ENCODE peak calls at places on chromosomes 5 and 9, in seven cellular contexts. N is neuronal stem cell, X is GM23248, T is neural progenitor cell, F is adrenal gland, J is Panc1, Y is lower lobe of right lung. Z is an unnamed sample. For H3K4me1, the result is how much of the 10 kb centered on the place peaks cover.

GRCh38 chr5:134079748-134080581 is 34.5 kb upstream of the TCF7 start:
- DNase-seq in N (no peak), X (no peak), T (no peak), F (no peak), J (no peak), Y (no peak), Z (no peak)

GRCh38 chr5:123700624-123701023 is 188.6 kb downstream of the CSNK1G3 start:
- DNase-seq in N (no peak), X (peak), T (no peak), F (no peak), J (peak), Y (no peak), Z (no peak)

GRCh38 chr9:121604242-121604641 is 47.2 kb upstream of the DAB2IP start:
- DNase-seq in N (no peak), X (no peak), T (no peak), F (peak), J (no peak), Y (peak), Z (no peak)

GRCh38 chr5:176938472-176938871 is 39.3 kb upstream of the HK3 start:
- DNase-seq in N (no peak), X (no peak), T (no peak), F (no peak), J (no peak), Y (no peak), Z (no peak)

GRCh38 chr9:35708146-35708545 is 18.4 kb upstream of the TPM2 start:
- DNase-seq in N (no peak), X (no peak), T (no peak), F (no peak), J (no peak), Y (no peak), Z (no peak)

GRCh38 chr9:4489919-4490704 is at the start of gene SLC1A1:
- DNase-seq in N (peak), X (peak), T (peak), F (peak), J (no peak), Y (peak), Z (peak)

GRCh38 chr9:4983541-4984165 is 1.4 kb upstream of the JAK2 start:
- DNase-seq in N (no peak), X (no peak), T (no peak), F (peak), J (no peak), Y (no peak), Z (no peak)

GRCh38 chr9:132864691-132865090 is 13.4 kb downstream of the AK8 start:
- DNase-seq in N (no peak), X (no peak), T (no peak), F (no peak), J (no peak), Y (no peak), Z (no peak)

GRCh38 chr9:77569335-77569734 is 78.8 kb downstream of the GNA14 start:
- DNase-seq in N (no peak), X (no peak), T (no peak), F (no peak), J (no peak), Y (no peak), Z (no peak)

GRCh38 chr5:72955143-72955767 is 586 bp upstream of the FCHO2 start:
- DNase-seq in N (no peak), X (no peak), T (peak), F (peak), J (no peak), Y (peak), Z (peak)

GRCh38 chr9:136387217-136387616 is 12.8 kb downstream of the SNAPC4 start:
- DNase-seq in N (no peak), X (no peak), T (no peak), F (no peak), J (no peak), Y (no peak), Z (no peak)

GRCh38 chr5:150142800-150143724 is 12.6 kb downstream of the PDGFRB start:
- DNase-seq in N (no peak), X (peak), T (no peak), F (peak), J (peak), Y (no peak), Z (no peak)

GRCh38 chr9:123669355-123669754 is 260.6 kb downstream of the DENND1A start:
- DNase-seq in N (peak), X (no peak), T (peak), F (no peak), J (no peak), Y (no peak), Z (no peak)

GRCh38 chr5:89324990-89325389 is 442.0 kb upstream of the MEF2C start:
- DNase-seq in N (no peak), X (no peak), T (no peak), F (no peak), J (no peak), Y (no peak), Z (no peak)

GRCh38 chr5:86968311-86968753 is 299.4 kb upstream of the RASA1 start:
- DNase-seq in N (peak), X (peak), T (peak), F (peak), J (peak), Y (no peak), Z (no peak)

GRCh38 chr9:36450110-36450732 is 50.2 kb upstream of the RNF38 start:
- DNase-seq in N (peak), X (peak), T (peak), F (peak), J (peak), Y (no peak), Z (no peak)

GRCh38 chr5:111254613-111255012 is 30.4 kb downstream of the CAMK4 start:
- DNase-seq in N (no peak), X (peak), T (no peak), F (no peak), J (no peak), Y (no peak), Z (no peak)

GRCh38 chr5:178293400-178293799 is 60.8 kb upstream of the PHYKPL start:
- DNase-seq in N (no peak), X (no peak), T (no peak), F (no peak), J (no peak), Y (peak), Z (peak)

GRCh38 chr5:40630166-40630565 is 49.5 kb upstream of the PTGER4 start:
- DNase-seq in N (no peak), X (no peak), T (no peak), F (no peak), J (no peak), Y (no peak), Z (no peak)

GRCh38 chr5:84091400-84091799 is 293.3 kb downstream of the EDIL3 start:
- DNase-seq in N (peak), X (no peak), T (peak), F (no peak), J (no peak), Y (no peak), Z (no peak)

GRCh38 chr5:96335873-96336272 is 97.2 kb downstream of the PCSK1 start:
- DNase-seq in N (no peak), X (peak), T (no peak), F (no peak), J (no peak), Y (no peak), Z (no peak)

GRCh38 chr9:37406603-37407401 is 15.7 kb upstream of the GRHPR start:
- DNase-seq in N (no peak), X (no peak), T (no peak), F (no peak), J (no peak), Y (no peak), Z (no peak)

GRCh38 chr5:11525020-11525419 is 379.2 kb downstream of the CTNND2 start:
- DNase-seq in N (no peak), X (no peak), T (peak), F (no peak), J (no peak), Y (no peak), Z (no peak)

GRCh38 chr9:78144663-78145377 is 91.1 kb upstream of the CEP78 start:
- DNase-seq in N (no peak), X (no peak), T (no peak), F (peak), J (no peak), Y (no peak), Z (no peak)

GRCh38 chr9:72983056-72983455 is 30.2 kb upstream of the ALDH1A1 start:
- DNase-seq in N (no peak), X (no peak), T (no peak), F (no peak), J (no peak), Y (no peak), Z (no peak)

GRCh38 chr9:75909776-75910175 is 19.3 kb downstream of the PCSK5 start:
- DNase-seq in N (no peak), X (no peak), T (no peak), F (peak), J (no peak), Y (no peak), Z (no peak)

GRCh38 chr9:93648836-93649235 is 72.5 kb downstream of the PHF2 start:
- DNase-seq in N (no peak), X (no peak), T (no peak), F (no peak), J (no peak), Y (no peak), Z (peak)

GRCh38 chr5:102711525-102712240 is 43.4 kb upstream of the PAM start:
- DNase-seq in N (no peak), X (peak), T (no peak), F (no peak), J (no peak), Y (no peak), Z (no peak)

GRCh38 chr5:20359377-20359776 is 371.4 kb upstream of the CDH18 start:
- DNase-seq in N (no peak), X (no peak), T (no peak), F (no peak), J (no peak), Y (no peak), Z (no peak)

GRCh38 chr5:1110260-1110929 is 1.5 kb downstream of the SLC12A7 start:
- DNase-seq in N (no peak), X (no peak), T (no peak), F (peak), J (no peak), Y (no peak), Z (no peak)

GRCh38 chr5:132022737-132023136 is 11.3 kb upstream of the ACSL6 start:
- DNase-seq in N (no peak), X (peak), T (no peak), F (no peak), J (no peak), Y (no peak), Z (no peak)

GRCh38 chr5:33300209-33300742 is 140.5 kb upstream of the TARS1 start:
- DNase-seq in N (no peak), X (peak), T (no peak), F (no peak), J (no peak), Y (no peak), Z (no peak)

DNA sequence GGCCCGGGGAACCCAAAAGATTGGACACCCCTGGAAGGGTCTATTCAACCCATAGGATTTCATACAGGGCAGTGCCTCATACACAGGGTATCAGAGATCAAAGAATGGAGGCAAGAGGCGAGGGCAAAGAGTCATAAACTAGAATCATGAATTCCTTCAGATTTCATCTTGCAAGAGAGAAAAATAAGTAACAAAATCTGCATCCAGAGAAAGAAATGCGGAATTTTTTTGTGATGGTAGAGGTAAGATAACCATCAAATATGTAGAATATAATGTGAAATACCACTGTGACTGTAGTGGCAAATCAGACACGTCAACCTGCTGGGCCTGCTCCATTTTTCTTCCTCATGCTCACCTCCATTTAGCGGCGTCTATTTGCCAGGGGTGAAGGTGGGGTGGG is 143.6 kb downstream of the SNX18 start:
- DNase-seq in N (no peak), X (no peak), T (no peak), F (no peak), J (no peak), Y (no peak), Z (no peak)
- H3K4me3 ChIP-seq in N (no peak), X (no peak), T (no peak), F (no peak), J (no peak), Y (no peak), Z (no peak)

DNA sequence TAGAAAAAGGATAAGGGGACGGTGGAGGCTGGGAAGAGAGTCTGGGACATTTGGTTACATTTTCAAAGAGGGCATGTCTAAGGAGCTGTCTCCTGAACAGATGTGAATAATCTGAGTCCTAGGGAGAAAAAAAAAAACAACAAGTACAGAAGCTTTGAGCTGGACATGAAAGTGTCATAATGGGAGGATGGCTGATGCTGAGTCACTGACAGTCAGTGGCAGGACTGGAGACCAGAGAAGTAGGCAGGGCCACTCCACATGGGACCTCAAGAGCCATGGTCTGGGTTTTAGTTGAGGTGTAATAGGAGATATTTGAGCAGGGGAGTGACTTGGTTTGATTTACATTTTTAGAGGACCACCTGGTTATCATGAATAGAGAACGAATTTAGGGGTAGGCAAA is 70.6 kb downstream of the DPYSL3 start:
- DNase-seq in N (no peak), X (peak), T (no peak), F (no peak), J (no peak), Y (no peak), Z (no peak)
- H3K4me1 ChIP-seq in N (under half), X (under half), T (half or more), F (under half), J (under half), Y (under half), Z (under half)

DNA sequence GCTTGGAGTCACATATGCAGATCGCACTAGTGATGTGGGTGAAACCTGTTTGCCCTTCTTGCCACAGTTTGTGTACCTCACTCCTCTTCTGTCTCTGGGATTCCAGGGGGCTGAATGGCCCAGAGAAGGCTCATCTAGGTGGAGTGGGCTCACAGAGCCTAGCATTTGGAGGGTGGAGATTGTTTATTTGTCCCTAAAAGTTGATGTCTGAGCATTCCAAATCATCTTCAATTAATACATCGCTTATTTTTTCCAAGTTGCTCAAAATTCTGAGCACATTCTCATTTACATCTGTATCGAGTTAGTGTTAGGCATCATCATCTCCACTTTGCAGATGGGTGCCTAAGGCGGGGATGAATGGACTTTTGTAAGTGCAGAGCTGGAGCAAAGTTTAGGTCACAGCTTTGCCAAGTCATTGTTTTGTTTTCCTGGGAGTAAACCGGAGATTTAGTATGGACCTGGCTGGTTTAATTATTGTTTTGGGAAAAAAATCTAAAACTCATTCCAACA is 2.0 kb downstream of the ABL1 start:
- DNase-seq in N (no peak), X (peak), T (no peak), F (no peak), J (no peak), Y (no peak), Z (no peak)
- H3K4me3 ChIP-seq in N (peak), X (peak), T (peak), F (peak), J (peak), Y (peak), Z (peak)

GRCh38 chr9:129142115-129142514 is 30.9 kb downstream of the PTPA start:
- DNase-seq in N (no peak), X (no peak), T (no peak), F (no peak), J (no peak), Y (no peak), Z (no peak)
- H3K4me1 ChIP-seq in N (half or more), X (half or more), T (half or more), F (half or more), J (under half), Y (half or more), Z (half or more)

DNA sequence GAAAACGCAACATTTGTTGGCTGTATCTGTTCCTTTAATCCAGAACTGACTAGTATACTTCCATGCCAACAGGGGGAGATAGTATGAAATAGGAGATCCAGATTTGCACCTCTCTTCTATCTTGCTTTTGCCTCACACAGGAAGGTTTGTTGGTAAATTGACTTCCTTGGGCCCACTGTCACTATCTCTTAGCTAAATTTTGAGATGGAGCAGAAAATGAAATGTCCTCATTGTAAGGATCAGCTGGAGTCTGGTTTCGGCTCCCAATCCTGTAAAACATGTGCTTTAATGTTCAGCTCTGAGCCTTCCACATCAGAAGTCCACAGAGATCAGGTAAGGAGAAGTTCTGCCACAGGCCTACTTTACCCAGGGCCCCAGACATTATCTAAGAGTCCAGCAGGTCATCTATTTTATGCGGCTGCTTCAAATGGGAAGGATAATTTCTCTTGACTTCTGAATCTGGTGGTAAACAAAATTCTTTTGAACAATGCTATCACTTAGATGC is 176.8 kb downstream of the FER start:
- DNase-seq in N (no peak), X (no peak), T (peak), F (no peak), J (no peak), Y (no peak), Z (no peak)
- H3K4me3 ChIP-seq in N (peak), X (no peak), T (no peak), F (no peak), J (no peak), Y (no peak), Z (no peak)

DNA sequence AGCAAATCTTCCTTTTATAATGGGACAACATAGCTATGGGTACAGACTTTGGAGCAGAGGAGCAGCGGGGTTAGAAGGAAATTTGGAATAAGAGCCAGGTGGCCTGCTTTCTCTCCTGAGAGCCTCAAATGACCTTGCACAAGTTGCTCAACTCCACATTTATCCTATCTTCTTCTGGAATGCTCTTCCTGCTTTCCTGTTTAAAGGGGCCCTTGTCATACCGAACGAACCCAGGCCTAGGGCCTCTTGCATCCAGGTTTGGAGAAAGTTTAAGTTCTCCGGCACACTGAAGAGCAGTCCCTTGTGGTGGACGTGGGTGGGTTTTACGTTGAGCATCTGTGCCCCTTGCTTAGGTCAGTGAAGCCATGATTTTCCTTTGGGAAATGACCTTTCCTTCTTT is 197.9 kb upstream of the NR3C1 start:
- DNase-seq in N (no peak), X (no peak), T (no peak), F (no peak), J (no peak), Y (no peak), Z (no peak)
- H3K4me1 ChIP-seq in N (under half), X (under half), T (under half), F (under half), J (under half), Y (under half), Z (under half)

GRCh38 chr5:158979749-158980521 is 119.8 kb downstream of the EBF1 start:
- DNase-seq in N (no peak), X (peak), T (peak), F (peak), J (no peak), Y (no peak), Z (no peak)
- H3K4me3 ChIP-seq in N (peak), X (peak), T (peak), F (peak), J (no peak), Y (peak), Z (peak)

DNA sequence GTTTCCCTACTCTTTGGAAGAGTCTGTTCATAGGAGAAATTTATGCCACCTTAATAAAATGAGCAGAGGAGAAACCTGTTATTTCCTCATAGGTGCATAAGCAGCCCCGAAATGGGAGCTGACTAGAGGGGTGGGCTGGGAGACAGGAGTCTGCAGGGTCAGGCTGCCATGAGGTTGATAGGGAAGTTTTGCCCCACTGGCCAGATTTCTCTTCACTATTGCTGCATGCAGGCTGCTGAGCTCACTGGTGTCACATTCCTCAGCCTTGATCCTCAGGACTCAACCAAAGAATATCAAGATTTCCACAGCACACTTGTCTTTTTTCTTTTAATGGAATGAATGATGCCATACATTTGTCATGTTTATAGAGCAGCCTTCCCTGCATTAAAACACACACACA is 60.7 kb downstream of the BHMT start:
- DNase-seq in N (no peak), X (no peak), T (peak), F (no peak), J (no peak), Y (no peak), Z (no peak)
- H3K4me1 ChIP-seq in N (under half), X (under half), T (under half), F (under half), J (under half), Y (under half), Z (under half)

DNA sequence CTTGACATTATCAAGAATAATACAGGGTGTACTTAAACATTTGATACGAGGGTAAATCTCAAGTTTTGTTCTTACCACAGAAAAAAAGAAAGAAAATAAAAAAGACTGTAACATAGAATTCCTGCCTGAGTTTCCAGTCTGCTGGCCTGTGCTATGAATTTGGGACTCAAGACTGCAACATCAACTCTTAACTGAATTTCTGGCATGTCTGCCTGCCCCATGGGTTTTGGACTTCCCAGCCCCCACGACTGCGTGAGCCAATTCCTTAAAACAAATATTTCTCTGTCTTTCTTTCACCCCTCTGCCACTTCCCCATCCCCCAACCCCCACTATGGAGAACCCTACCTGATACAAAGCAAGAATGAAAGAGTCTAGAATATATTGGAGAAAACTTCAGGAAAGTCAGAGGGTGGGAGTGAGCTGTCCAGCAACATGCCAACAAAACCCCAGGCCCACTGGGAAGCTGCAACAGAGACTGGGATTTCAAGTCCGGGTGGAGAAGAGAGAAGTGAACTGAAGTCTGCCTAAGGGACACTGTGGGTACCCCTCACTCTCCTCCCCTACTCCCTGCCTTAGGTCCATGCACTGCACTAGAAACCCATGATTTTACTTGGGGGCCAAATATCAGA is 43.0 kb downstream of the MARCHF3 start:
- DNase-seq in N (no peak), X (no peak), T (no peak), F (no peak), J (no peak), Y (no peak), Z (no peak)
- H3K4me3 ChIP-seq in N (no peak), X (no peak), T (no peak), F (no peak), J (no peak), Y (no peak), Z (no peak)

GRCh38 chr5:139646111-139646510 is 2.0 kb upstream of the CXXC5 start:
- DNase-seq in N (no peak), X (no peak), T (no peak), F (no peak), J (no peak), Y (no peak), Z (peak)
- H3K4me1 ChIP-seq in N (under half), X (under half), T (under half), F (under half), J (under half), Y (under half), Z (under half)